ENCODE peak calls at places on chromosomes 16 and 17, in seven cellular contexts. One of them, this sample, is unnamed.

GRCh38 chr16:77435240-77435819 is 496 bp upstream of the ADAMTS18 start:
- DNase-seq in HTR-8/SVneo: no peak
- DNase-seq in mucosa of gallbladder: no peak
- DNase-seq in ACHN: no peak
- DNase-seq in RPMI7951: no peak
- DNase-seq in COLO829: no peak
- DNase-seq in mesenteric fat pad: no peak
- DNase-seq in this sample: no peak

GRCh38 chr17:73929860-73930430 is 273.5 kb upstream of the RPL38 start:
- DNase-seq in mucosa of gallbladder: no peak
- DNase-seq in HTR-8/SVneo: no peak
- DNase-seq in COLO829: no peak
- DNase-seq in RPMI7951: no peak
- DNase-seq in mesenteric fat pad: no peak
- DNase-seq in ACHN: no peak
- DNase-seq in this sample: no peak

GRCh38 chr16:67441289-67441753 is 10.4 kb downstream of the HSD11B2 start:
- DNase-seq in COLO829: no peak
- DNase-seq in RPMI7951: no peak
- DNase-seq in ACHN: no peak
- DNase-seq in mesenteric fat pad: no peak
- DNase-seq in mucosa of gallbladder: peak
- DNase-seq in HTR-8/SVneo: no peak
- DNase-seq in this sample: peak

GRCh38 chr17:42121066-42121769 is at the start of gene KAT2A:
- DNase-seq in COLO829: peak
- DNase-seq in mucosa of gallbladder: peak
- DNase-seq in HTR-8/SVneo: peak
- DNase-seq in ACHN: peak
- DNase-seq in mesenteric fat pad: peak
- DNase-seq in RPMI7951: peak
- DNase-seq in this sample: peak

GRCh38 chr17:74054249-74054648 is 149.2 kb upstream of the RPL38 start:
- DNase-seq in mesenteric fat pad: no peak
- DNase-seq in COLO829: no peak
- DNase-seq in HTR-8/SVneo: no peak
- DNase-seq in ACHN: no peak
- DNase-seq in RPMI7951: no peak
- DNase-seq in mucosa of gallbladder: no peak
- DNase-seq in this sample: no peak

GRCh38 chr16:89502319-89502843 is 5.8 kb upstream of the SPG7 start:
- DNase-seq in ACHN: peak
- DNase-seq in HTR-8/SVneo: peak
- DNase-seq in mucosa of gallbladder: peak
- DNase-seq in RPMI7951: no peak
- DNase-seq in COLO829: no peak
- DNase-seq in mesenteric fat pad: no peak
- DNase-seq in this sample: no peak

GRCh38 chr17:33012522-33013033 is 20.9 kb downstream of the SPACA3 start:
- DNase-seq in mesenteric fat pad: peak
- DNase-seq in ACHN: peak
- DNase-seq in RPMI7951: peak
- DNase-seq in COLO829: peak
- DNase-seq in mucosa of gallbladder: peak
- DNase-seq in HTR-8/SVneo: peak
- DNase-seq in this sample: no peak

GRCh38 chr17:68832140-68832871 is 122.9 kb downstream of the ABCA8 start:
- DNase-seq in mucosa of gallbladder: no peak
- DNase-seq in COLO829: no peak
- DNase-seq in RPMI7951: no peak
- DNase-seq in mesenteric fat pad: no peak
- DNase-seq in HTR-8/SVneo: no peak
- DNase-seq in ACHN: no peak
- DNase-seq in this sample: peak

GRCh38 chr17:50658602-50659001 is 23.9 kb downstream of the ABCC3 start:
- DNase-seq in mucosa of gallbladder: no peak
- DNase-seq in ACHN: no peak
- DNase-seq in HTR-8/SVneo: no peak
- DNase-seq in mesenteric fat pad: no peak
- DNase-seq in RPMI7951: peak
- DNase-seq in COLO829: no peak
- DNase-seq in this sample: no peak

GRCh38 chr16:82655720-82656500 is 29.1 kb downstream of the CDH13 start:
- DNase-seq in mucosa of gallbladder: no peak
- DNase-seq in RPMI7951: no peak
- DNase-seq in COLO829: no peak
- DNase-seq in HTR-8/SVneo: no peak
- DNase-seq in ACHN: no peak
- DNase-seq in mesenteric fat pad: no peak
- DNase-seq in this sample: no peak

GRCh38 chr16:49788505-49788904 is 67.4 kb downstream of the ZNF423 start:
- DNase-seq in HTR-8/SVneo: no peak
- DNase-seq in mucosa of gallbladder: no peak
- DNase-seq in mesenteric fat pad: no peak
- DNase-seq in ACHN: no peak
- DNase-seq in COLO829: no peak
- DNase-seq in RPMI7951: no peak
- DNase-seq in this sample: peak

GRCh38 chr17:61756561-61756960 is 106.8 kb downstream of the BRIP1 start:
- DNase-seq in HTR-8/SVneo: no peak
- DNase-seq in mesenteric fat pad: no peak
- DNase-seq in ACHN: no peak
- DNase-seq in COLO829: no peak
- DNase-seq in mucosa of gallbladder: no peak
- DNase-seq in RPMI7951: no peak
- DNase-seq in this sample: no peak

GRCh38 chr16:20902426-20902825 is 1.9 kb downstream of the LYRM1 start:
- DNase-seq in mucosa of gallbladder: no peak
- DNase-seq in COLO829: no peak
- DNase-seq in ACHN: no peak
- DNase-seq in HTR-8/SVneo: no peak
- DNase-seq in RPMI7951: no peak
- DNase-seq in mesenteric fat pad: no peak
- DNase-seq in this sample: no peak

GRCh38 chr17:9336817-9337216 is 238.8 kb downstream of the STX8 start:
- DNase-seq in ACHN: no peak
- DNase-seq in RPMI7951: no peak
- DNase-seq in HTR-8/SVneo: no peak
- DNase-seq in COLO829: no peak
- DNase-seq in mesenteric fat pad: no peak
- DNase-seq in mucosa of gallbladder: no peak
- DNase-seq in this sample: no peak

GRCh38 chr17:3043737-3044365 is 19.6 kb downstream of the OR1D5 start:
- DNase-seq in mucosa of gallbladder: no peak
- DNase-seq in HTR-8/SVneo: no peak
- DNase-seq in RPMI7951: no peak
- DNase-seq in ACHN: peak
- DNase-seq in mesenteric fat pad: no peak
- DNase-seq in COLO829: no peak
- DNase-seq in this sample: no peak

GRCh38 chr17:79749156-79749815 is 18.5 kb downstream of the ENPP7 start:
- DNase-seq in ACHN: peak
- DNase-seq in HTR-8/SVneo: no peak
- DNase-seq in COLO829: peak
- DNase-seq in RPMI7951: peak
- DNase-seq in mucosa of gallbladder: no peak
- DNase-seq in mesenteric fat pad: no peak
- DNase-seq in this sample: no peak

GRCh38 chr16:57483725-57484514 is 2.4 kb downstream of the DOK4 start:
- DNase-seq in ACHN: no peak
- DNase-seq in COLO829: no peak
- DNase-seq in RPMI7951: no peak
- DNase-seq in mesenteric fat pad: peak
- DNase-seq in HTR-8/SVneo: no peak
- DNase-seq in mucosa of gallbladder: peak
- DNase-seq in this sample: no peak

GRCh38 chr17:77802333-77802615 is 156.2 kb upstream of the TNRC6C start:
- DNase-seq in mucosa of gallbladder: no peak
- DNase-seq in RPMI7951: no peak
- DNase-seq in HTR-8/SVneo: no peak
- DNase-seq in COLO829: no peak
- DNase-seq in mesenteric fat pad: no peak
- DNase-seq in ACHN: no peak
- DNase-seq in this sample: no peak

GRCh38 chr17:73192219-73192893 is 499 bp upstream of the COG1 start:
- DNase-seq in HTR-8/SVneo: peak
- DNase-seq in COLO829: peak
- DNase-seq in ACHN: peak
- DNase-seq in RPMI7951: peak
- DNase-seq in mesenteric fat pad: peak
- DNase-seq in mucosa of gallbladder: peak
- DNase-seq in this sample: peak

GRCh38 chr16:57723170-57723569 is 12.4 kb upstream of the KATNB1 start:
- DNase-seq in mucosa of gallbladder: no peak
- DNase-seq in RPMI7951: peak
- DNase-seq in mesenteric fat pad: no peak
- DNase-seq in COLO829: no peak
- DNase-seq in ACHN: peak
- DNase-seq in HTR-8/SVneo: no peak
- DNase-seq in this sample: no peak

GRCh38 chr16:26688105-26688504 is 378.6 kb upstream of the C16orf82 start:
- DNase-seq in ACHN: no peak
- DNase-seq in mucosa of gallbladder: no peak
- DNase-seq in RPMI7951: no peak
- DNase-seq in HTR-8/SVneo: no peak
- DNase-seq in mesenteric fat pad: no peak
- DNase-seq in COLO829: no peak
- DNase-seq in this sample: no peak

GRCh38 chr16:88768041-88768876 is 16.8 kb downstream of the PIEZO1 start:
- DNase-seq in COLO829: no peak
- DNase-seq in HTR-8/SVneo: no peak
- DNase-seq in mesenteric fat pad: no peak
- DNase-seq in RPMI7951: peak
- DNase-seq in mucosa of gallbladder: no peak
- DNase-seq in ACHN: no peak
- DNase-seq in this sample: no peak

GRCh38 chr17:75271955-75272847 is 1.2 kb upstream of the MIF4GD start:
- DNase-seq in ACHN: no peak
- DNase-seq in RPMI7951: peak
- DNase-seq in COLO829: no peak
- DNase-seq in HTR-8/SVneo: no peak
- DNase-seq in mucosa of gallbladder: no peak
- DNase-seq in mesenteric fat pad: no peak
- DNase-seq in this sample: peak

GRCh38 chr17:75087182-75087557 is 584 bp upstream of the SLC16A5 start:
- DNase-seq in HTR-8/SVneo: no peak
- DNase-seq in ACHN: no peak
- DNase-seq in mesenteric fat pad: no peak
- DNase-seq in RPMI7951: no peak
- DNase-seq in mucosa of gallbladder: no peak
- DNase-seq in COLO829: no peak
- DNase-seq in this sample: no peak

GRCh38 chr17:69084911-69085310 is 24.2 kb upstream of the ABCA9 start:
- DNase-seq in COLO829: no peak
- DNase-seq in mesenteric fat pad: no peak
- DNase-seq in ACHN: no peak
- DNase-seq in HTR-8/SVneo: no peak
- DNase-seq in mucosa of gallbladder: no peak
- DNase-seq in RPMI7951: no peak
- DNase-seq in this sample: no peak

GRCh38 chr16:974606-975312 is 4.0 kb upstream of the LMF1 start:
- DNase-seq in COLO829: no peak
- DNase-seq in mucosa of gallbladder: no peak
- DNase-seq in ACHN: peak
- DNase-seq in mesenteric fat pad: no peak
- DNase-seq in RPMI7951: no peak
- DNase-seq in HTR-8/SVneo: no peak
- DNase-seq in this sample: no peak

GRCh38 chr17:4753392-4753791 is 13.7 kb upstream of the CXCL16 start:
- DNase-seq in mesenteric fat pad: no peak
- DNase-seq in RPMI7951: no peak
- DNase-seq in HTR-8/SVneo: no peak
- DNase-seq in COLO829: no peak
- DNase-seq in ACHN: no peak
- DNase-seq in mucosa of gallbladder: no peak
- DNase-seq in this sample: no peak

GRCh38 chr17:41907633-41908539 is 10.9 kb downstream of the ACLY start:
- DNase-seq in ACHN: peak
- DNase-seq in HTR-8/SVneo: no peak
- DNase-seq in RPMI7951: peak
- DNase-seq in mucosa of gallbladder: peak
- DNase-seq in COLO829: no peak
- DNase-seq in mesenteric fat pad: no peak
- DNase-seq in this sample: no peak

GRCh38 chr17:21119945-21120249 is 6.9 kb upstream of the DHRS7B start:
- DNase-seq in RPMI7951: no peak
- DNase-seq in HTR-8/SVneo: no peak
- DNase-seq in ACHN: no peak
- DNase-seq in mesenteric fat pad: no peak
- DNase-seq in COLO829: no peak
- DNase-seq in mucosa of gallbladder: no peak
- DNase-seq in this sample: no peak

GRCh38 chr16:75116081-75116910 is at the start of gene LDHD:
- DNase-seq in ACHN: peak
- DNase-seq in HTR-8/SVneo: peak
- DNase-seq in RPMI7951: peak
- DNase-seq in mesenteric fat pad: no peak
- DNase-seq in COLO829: peak
- DNase-seq in mucosa of gallbladder: peak
- DNase-seq in this sample: peak

This sample was measured in left ventricle myocardium inferior.